ENCODE peak calls at places on chromosome 5, in four cellular contexts. A is small intestine, U is heart left ventricle, H is endodermal cell. E is an unnamed sample. For H3K4me1, the result is how much of the 10 kb centered on the place peaks cover.

GRCh38 chr5:69078921-69079537 is 14.8 kb upstream of the SLC30A5 start:
- DNase-seq in A (peak), U (no peak), H (no peak), E (no peak)

GRCh38 chr5:40774626-40775025 is 18.9 kb upstream of the TTC33 start:
- DNase-seq in A (no peak), U (no peak), H (no peak), E (no peak)

GRCh38 chr5:87916320-87916719 is 352.3 kb downstream of the TMEM161B start:
- DNase-seq in A (no peak), U (no peak), H (peak), E (no peak)

GRCh38 chr5:135139397-135140134 is 105.5 kb upstream of the PITX1 start:
- DNase-seq in A (peak), U (no peak), H (no peak), E (no peak)

GRCh38 chr5:121175986-121176385 is 675.7 kb upstream of the FTMT start:
- DNase-seq in A (no peak), U (no peak), H (no peak), E (no peak)

GRCh38 chr5:172477466-172477865 is 23.1 kb upstream of the SH3PXD2B start:
- DNase-seq in A (no peak), U (no peak), H (no peak), E (no peak)

GRCh38 chr5:142861011-142861410 is 90.8 kb downstream of the ARHGAP26 start:
- DNase-seq in A (peak), U (no peak), H (no peak), E (no peak)

GRCh38 chr5:87751801-87752200 is 339.1 kb upstream of the CCNH start:
- DNase-seq in A (no peak), U (no peak), H (no peak), E (no peak)

GRCh38 chr5:147441191-147441695 is 68.6 kb downstream of the DPYSL3 start:
- DNase-seq in A (no peak), U (no peak), H (no peak), E (no peak)

GRCh38 chr5:23089316-23089715 is 236.2 kb upstream of the CDH12 start:
- DNase-seq in A (no peak), U (no peak), H (no peak), E (no peak)

GRCh38 chr5:176775409-176775808 is 35.0 kb upstream of the UNC5A start:
- DNase-seq in A (no peak), U (no peak), H (no peak), E (no peak)

GRCh38 chr5:94785111-94785510 is 166.6 kb downstream of the SLF1 start:
- DNase-seq in A (no peak), U (no peak), H (no peak), E (no peak)

GRCh38 chr5:137336161-137336560 is 163.0 kb downstream of the SPOCK1 start:
- DNase-seq in A (no peak), U (no peak), H (no peak), E (no peak)

DNA sequence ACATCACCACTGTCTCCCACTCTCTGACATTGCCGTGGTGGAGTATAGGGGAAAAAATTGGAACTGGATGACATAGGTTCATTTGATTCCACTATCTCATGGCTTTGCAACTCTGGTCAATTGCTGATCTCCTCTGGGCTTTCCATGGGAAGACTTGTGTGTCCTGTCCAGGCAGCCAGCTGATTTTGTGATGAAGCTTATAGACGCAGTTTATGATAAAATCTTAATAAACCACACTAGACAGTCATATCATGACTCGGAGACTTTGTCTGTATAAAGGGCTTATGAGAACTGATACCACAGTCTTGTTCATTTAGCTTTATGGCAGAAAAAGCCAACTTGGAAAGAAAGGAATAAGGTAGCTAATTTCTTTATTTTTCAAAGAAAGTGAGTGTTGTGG is 296.5 kb downstream of the MAST4 start:
- DNase-seq in A (no peak), U (no peak), H (no peak), E (no peak)
- H3K4me3 ChIP-seq in A (no peak), U (no peak), H (no peak), E (no peak)

GRCh38 chr5:139178948-139179347 is 19.2 kb downstream of the SIL1 start:
- DNase-seq in A (peak), U (no peak), H (peak), E (no peak)
- H3K27ac ChIP-seq in A (no peak), U (peak), H (peak), E (peak)

GRCh38 chr5:174690256-174690655 is 34.1 kb upstream of the MSX2 start:
- DNase-seq in A (no peak), U (no peak), H (peak), E (no peak)
- H3K4me1 ChIP-seq in A (under half), U (under half), H (under half), E (under half)

GRCh38 chr5:141363952-141364660 is at the start of gene PCDHGA5:
- DNase-seq in A (no peak), U (no peak), H (no peak), E (no peak)
- H3K4me3 ChIP-seq in A (no peak), U (peak), H (no peak), E (peak)

GRCh38 chr5:178117911-178118310 is 4.6 kb downstream of the N4BP3 start:
- DNase-seq in A (no peak), U (no peak), H (no peak), E (no peak)

GRCh38 chr5:178114325-178115135 is 1.2 kb downstream of the N4BP3 start:
- DNase-seq in A (peak), U (no peak), H (peak), E (no peak)

GRCh38 chr5:178116406-178116885 is 3.1 kb downstream of the N4BP3 start:
- DNase-seq in A (no peak), U (no peak), H (no peak), E (no peak)

GRCh38 chr5:178115136-178115834 is 2.0 kb downstream of the N4BP3 start:
- DNase-seq in A (no peak), U (no peak), H (peak), E (no peak)

DNA sequence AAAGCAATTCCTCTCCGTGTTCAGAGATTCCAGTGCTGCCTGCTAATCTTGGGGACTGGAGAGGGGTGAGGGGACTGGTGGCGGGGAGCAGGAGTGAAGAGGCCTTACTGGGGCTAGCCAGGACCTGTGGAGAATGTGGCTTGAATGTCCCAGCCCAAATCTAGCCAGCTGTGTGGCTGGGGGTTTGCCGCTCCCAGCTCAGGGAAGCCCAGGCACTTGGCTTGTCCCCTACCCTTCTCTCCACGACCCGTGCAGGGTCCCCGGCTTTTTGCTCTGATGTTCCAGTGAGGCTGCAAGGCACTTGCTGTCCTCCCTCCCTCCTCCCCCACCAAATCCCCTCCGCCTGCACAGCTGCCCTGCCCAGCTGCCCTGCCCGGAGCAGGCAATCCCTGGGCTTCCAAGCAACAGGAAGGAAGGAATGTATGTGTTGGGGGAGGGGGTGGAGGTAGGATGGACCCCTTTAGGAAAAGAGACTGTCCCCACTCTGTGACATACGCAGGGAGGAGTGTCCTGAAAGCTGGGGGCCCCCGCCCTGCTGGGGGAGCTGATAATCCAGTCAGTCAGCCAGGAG is 2.6 kb downstream of the N4BP3 start:
- DNase-seq in A (no peak), U (no peak), H (peak), E (no peak)
- H3K27ac ChIP-seq in A (no peak), U (no peak), H (peak), E (no peak)

GRCh38 chr5:1529498-1529897 is 5.7 kb upstream of the LPCAT1 start:
- DNase-seq in A (no peak), U (no peak), H (no peak), E (no peak)
- H3K4me1 ChIP-seq in A (under half), U (under half), H (under half), E (under half)

E was measured in psoas muscle.